ENCODE peak calls at places on chromosomes 11 and 22, in four cellular contexts. One of them, this sample, is unnamed.

GRCh38 chr22:38309614-38310517 is 7.4 kb downstream of the CSNK1E start:
- ATAC-seq in activated B cell treated with CpG ODN at 0.5 μM for 24 hours: no peak
- ATAC-seq in left lung: no peak
- ATAC-seq in left ventricle myocardium superior: peak
- ATAC-seq in this sample: no peak

GRCh38 chr22:40404251-40405177 is 34.1 kb downstream of the SGSM3 start:
- ATAC-seq in activated B cell treated with CpG ODN at 0.5 μM for 24 hours: no peak
- ATAC-seq in left lung: no peak
- ATAC-seq in left ventricle myocardium superior: no peak
- ATAC-seq in this sample: no peak

GRCh38 chr22:49734390-49734789 is 93.3 kb downstream of the BRD1 start:
- ATAC-seq in activated B cell treated with CpG ODN at 0.5 μM for 24 hours: no peak
- ATAC-seq in left lung: no peak
- ATAC-seq in left ventricle myocardium superior: no peak
- ATAC-seq in this sample: no peak

GRCh38 chr22:30392661-30393321 is 4.0 kb upstream of the SEC14L2 start:
- ATAC-seq in activated B cell treated with CpG ODN at 0.5 μM for 24 hours: no peak
- ATAC-seq in left lung: peak
- ATAC-seq in left ventricle myocardium superior: no peak
- ATAC-seq in this sample: no peak

GRCh38 chr11:93248602-93249001 is 50.8 kb upstream of the SLC36A4 start:
- ATAC-seq in activated B cell treated with CpG ODN at 0.5 μM for 24 hours: no peak
- ATAC-seq in left lung: no peak
- ATAC-seq in left ventricle myocardium superior: no peak
- ATAC-seq in this sample: no peak

GRCh38 chr11:21190181-21190580 is 520.8 kb downstream of the NELL1 start:
- ATAC-seq in activated B cell treated with CpG ODN at 0.5 μM for 24 hours: no peak
- ATAC-seq in left lung: no peak
- ATAC-seq in left ventricle myocardium superior: no peak
- ATAC-seq in this sample: no peak

GRCh38 chr11:35357893-35358292 is 61.5 kb downstream of the SLC1A2 start:
- ATAC-seq in activated B cell treated with CpG ODN at 0.5 μM for 24 hours: no peak
- ATAC-seq in left lung: no peak
- ATAC-seq in left ventricle myocardium superior: no peak
- ATAC-seq in this sample: no peak

GRCh38 chr11:119065369-119065768 is 2.2 kb upstream of the VPS11 start:
- ATAC-seq in activated B cell treated with CpG ODN at 0.5 μM for 24 hours: no peak
- ATAC-seq in left lung: no peak
- ATAC-seq in left ventricle myocardium superior: no peak
- ATAC-seq in this sample: no peak

GRCh38 chr11:122267602-122268001 is 151.6 kb upstream of the BLID start:
- ATAC-seq in activated B cell treated with CpG ODN at 0.5 μM for 24 hours: no peak
- ATAC-seq in left lung: peak
- ATAC-seq in left ventricle myocardium superior: no peak
- ATAC-seq in this sample: no peak

GRCh38 chr22:36445158-36445668 is 36.2 kb downstream of the TXN2 start:
- ATAC-seq in activated B cell treated with CpG ODN at 0.5 μM for 24 hours: no peak
- ATAC-seq in left lung: peak
- ATAC-seq in left ventricle myocardium superior: peak
- ATAC-seq in this sample: no peak